ENCODE peak calls at places on chromosomes 16 and 17, in six cellular contexts. T is stomach, P is H1, Y is transverse colon, H is SK-N-SH, K is sigmoid colon. Z is an unnamed sample.
A peak's percentile ranks its signal among the peaks of the same experiment; 100 is the strongest.

GRCh38 chr17:78923660-78924453 is 1.3 kb downstream of the TIMP2 start:
- DNase-seq in T (peak; percentile 92), P (peak; percentile 86), Y (peak; percentile 92), H (peak; percentile 65), K (peak; percentile 82), Z (peak; percentile 79)

GRCh38 chr17:77491921-77492445 is 351.2 kb downstream of the SEC14L1 start:
- DNase-seq in T (no peak), P (no peak), Y (peak; percentile 70), H (no peak), K (peak; percentile 65), Z (peak; percentile 62)

GRCh38 chr17:61179316-61179715 is 220.3 kb upstream of the TBX2 start:
- DNase-seq in T (no peak), P (no peak), Y (no peak), H (no peak), K (no peak), Z (no peak)

GRCh38 chr16:64304376-64304775 is 817.5 kb downstream of the CDH11 start:
- DNase-seq in T (no peak), P (no peak), Y (no peak), H (no peak), K (no peak), Z (no peak)

GRCh38 chr16:979859-980594 is 1.5 kb upstream of the SOX8 start:
- DNase-seq in T (no peak), P (peak; percentile 72), Y (no peak), H (peak; percentile 48), K (no peak), Z (no peak)

GRCh38 chr17:32819035-32819434 is 57.9 kb downstream of the MYO1D start:
- DNase-seq in T (no peak), P (no peak), Y (no peak), H (peak; percentile 32), K (no peak), Z (no peak)

GRCh38 chr17:82888583-82889495 is 49.0 kb upstream of the ZNF750 start:
- DNase-seq in T (peak; percentile 92), P (no peak), Y (no peak), H (peak; percentile 69), K (no peak), Z (no peak)

GRCh38 chr17:56881685-56882295 is 32.1 kb downstream of the TRIM25 start:
- DNase-seq in T (no peak), P (peak; percentile 14), Y (no peak), H (no peak), K (no peak), Z (no peak)

GRCh38 chr17:59706900-59707181 is 389 bp downstream of the PTRH2 start:
- DNase-seq in T (no peak), P (no peak), Y (no peak), H (no peak), K (no peak), Z (no peak)

GRCh38 chr17:61837175-61838051 is 25.9 kb downstream of the BRIP1 start:
- DNase-seq in T (peak; percentile 65), P (no peak), Y (peak; percentile 60), H (peak; percentile 59), K (no peak), Z (no peak)

GRCh38 chr16:67001159-67001486 is 12.7 kb downstream of the CES4A start:
- DNase-seq in T (no peak), P (no peak), Y (no peak), H (no peak), K (no peak), Z (no peak)

GRCh38 chr17:15965510-15965909 is 20.6 kb downstream of the ADORA2B start:
- DNase-seq in T (no peak), P (no peak), Y (no peak), H (no peak), K (peak; percentile 21), Z (peak; percentile 44)

GRCh38 chr16:79932564-79932963 is 332.0 kb upstream of the MAF start:
- DNase-seq in T (no peak), P (no peak), Y (no peak), H (no peak), K (no peak), Z (no peak)

GRCh38 chr17:38761612-38762011 is 9.1 kb downstream of the PSMB3 start:
- DNase-seq in T (no peak), P (peak; percentile 75), Y (no peak), H (peak; percentile 50), K (no peak), Z (no peak)

GRCh38 chr16:85526132-85526731 is 86.9 kb upstream of the GSE1 start:
- DNase-seq in T (no peak), P (no peak), Y (no peak), H (peak; percentile 69), K (no peak), Z (no peak)

GRCh38 chr16:85523602-85524364 is 89.3 kb upstream of the GSE1 start:
- DNase-seq in T (peak; percentile 74), P (no peak), Y (no peak), H (peak; percentile 66), K (peak; percentile 79), Z (no peak)

GRCh38 chr16:85524365-85524629 is 88.8 kb upstream of the GSE1 start:
- DNase-seq in T (no peak), P (no peak), Y (no peak), H (no peak), K (no peak), Z (no peak)

GRCh38 chr16:85525464-85526117 is 87.5 kb upstream of the GSE1 start:
- DNase-seq in T (no peak), P (no peak), Y (no peak), H (no peak), K (no peak), Z (no peak)

GRCh38 chr16:85524630-85525463 is 88.3 kb upstream of the GSE1 start:
- DNase-seq in T (peak; percentile 53), P (no peak), Y (no peak), H (peak; percentile 71), K (peak; percentile 81), Z (no peak)
- TF ChIP-seq POLR2AphosphoS5 in T (no peak), P (no peak), Y (no peak), H (no peak), K (no peak), Z (no peak)

GRCh38 chr16:86193528-86194193 is 294.7 kb downstream of the IRF8 start:
- DNase-seq in T (no peak), P (no peak), Y (no peak), H (no peak), K (no peak), Z (no peak)

GRCh38 chr16:86199182-86199581 is 300.2 kb downstream of the IRF8 start:
- DNase-seq in T (no peak), P (no peak), Y (no peak), H (no peak), K (no peak), Z (no peak)

GRCh38 chr16:86195863-86196630 is 297.1 kb downstream of the IRF8 start:
- DNase-seq in T (no peak), P (no peak), Y (no peak), H (no peak), K (no peak), Z (peak; percentile 12)

GRCh38 chr16:86198201-86199118 is 299.5 kb downstream of the IRF8 start:
- DNase-seq in T (no peak), P (no peak), Y (no peak), H (no peak), K (peak; percentile 83), Z (peak; percentile 56)

DNA sequence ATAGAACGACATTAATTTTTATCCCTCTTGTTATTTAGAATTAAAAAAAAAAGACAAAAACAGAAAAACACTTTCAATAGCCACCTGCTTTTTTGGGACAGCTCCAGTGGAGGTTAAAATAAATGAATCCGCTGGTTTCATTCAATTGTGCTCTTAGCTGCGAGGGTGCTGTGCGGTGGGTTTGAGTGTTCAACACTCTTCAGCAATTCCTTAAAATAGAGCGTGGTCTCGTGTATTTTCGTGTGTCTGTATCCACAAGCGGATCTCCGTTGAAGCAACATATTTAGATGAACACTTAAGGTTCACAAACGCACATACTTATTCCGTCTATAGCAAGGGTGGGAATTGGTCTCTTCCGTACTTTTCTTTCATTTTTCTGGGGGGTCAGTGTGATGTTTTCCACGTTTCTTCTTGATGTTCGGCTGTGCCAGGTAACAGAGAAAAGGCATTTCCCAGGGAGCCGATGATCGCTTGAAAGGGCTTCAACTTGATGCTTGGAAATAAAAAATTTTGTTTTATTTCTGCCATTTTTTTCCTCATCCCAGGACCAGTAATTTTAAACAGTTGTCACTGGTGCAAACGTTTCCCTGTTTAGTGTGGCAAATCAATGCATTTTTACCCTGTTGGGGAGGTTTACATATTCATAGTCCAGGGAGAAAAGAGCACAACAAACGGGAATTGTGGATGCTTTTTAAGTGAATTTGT is 297.9 kb downstream of the IRF8 start:
- DNase-seq in T (no peak), P (no peak), Y (no peak), H (no peak), K (no peak), Z (peak; percentile 24)
- H3K27me3 ChIP-seq in T (peaks cover 20% of the 10 kb centered on the region), P (no peaks in the 10 kb centered on the region), Y (peaks cover 58% of the 10 kb centered on the region), H (peaks cover 98% of the 10 kb centered on the region), K (no peaks in the 10 kb centered on the region), Z (peaks cover 91% of the 10 kb centered on the region)

DNA sequence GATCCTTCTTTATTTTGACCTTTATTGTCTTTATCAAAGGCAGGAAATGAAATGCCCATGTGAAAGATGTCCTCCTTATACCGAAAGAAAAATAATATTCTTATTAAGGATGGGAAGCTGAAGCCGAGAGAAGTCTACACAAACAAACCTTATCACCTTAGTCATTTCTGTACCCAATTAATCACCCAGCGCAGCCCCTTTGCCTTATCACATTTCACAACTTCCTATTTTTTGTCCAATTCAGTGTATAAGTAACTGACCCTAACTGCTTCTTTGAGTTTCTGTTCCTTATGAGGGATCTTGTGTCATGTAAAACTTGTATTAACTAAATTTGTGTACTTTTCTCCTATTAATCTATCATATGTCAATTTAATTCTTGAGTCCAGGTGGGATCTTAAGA is 16.4 kb upstream of the CCL23 start:
- DNase-seq in T (no peak), P (no peak), Y (no peak), H (no peak), K (no peak), Z (no peak)
- TF ChIP-seq EP300 in T (no peak), P (no peak), Y (no peak), H (no peak), K (no peak), Z (no peak)

DNA sequence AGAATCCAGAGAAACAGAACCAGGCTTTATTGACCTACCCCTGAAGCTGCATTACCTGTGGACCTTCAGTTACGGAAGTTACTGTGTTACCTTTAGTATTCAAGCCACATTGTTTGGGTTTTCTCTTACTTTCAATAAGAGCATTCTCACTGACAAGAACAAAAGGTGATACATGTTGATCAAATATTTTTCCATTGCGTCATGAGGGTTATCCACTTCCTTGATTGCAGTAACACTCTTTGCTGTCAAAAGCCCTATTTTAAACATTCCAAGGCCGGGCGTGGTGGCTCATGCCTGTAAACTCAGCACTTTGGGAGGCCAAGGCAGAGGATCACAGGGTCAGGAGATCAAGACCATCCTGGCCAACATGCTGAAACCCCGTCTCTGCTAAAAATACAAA is 28.6 kb upstream of the PAFAH1B1 start:
- DNase-seq in T (peak; percentile 47), P (no peak), Y (peak; percentile 23), H (no peak), K (no peak), Z (no peak)
- TF ChIP-seq POLR2AphosphoS5 in T (no peak), P (no peak), Y (no peak), H (no peak), K (no peak), Z (no peak)

GRCh38 chr16:24188143-24188542 is 68.0 kb upstream of the CACNG3 start:
- DNase-seq in T (no peak), P (no peak), Y (no peak), H (peak; percentile 71), K (no peak), Z (no peak)
- H3K27me3 ChIP-seq in T (no peaks in the 10 kb centered on the region), P (no peaks in the 10 kb centered on the region), Y (no peaks in the 10 kb centered on the region), H (no peaks in the 10 kb centered on the region), K (no peaks in the 10 kb centered on the region), Z (no peaks in the 10 kb centered on the region)

DNA sequence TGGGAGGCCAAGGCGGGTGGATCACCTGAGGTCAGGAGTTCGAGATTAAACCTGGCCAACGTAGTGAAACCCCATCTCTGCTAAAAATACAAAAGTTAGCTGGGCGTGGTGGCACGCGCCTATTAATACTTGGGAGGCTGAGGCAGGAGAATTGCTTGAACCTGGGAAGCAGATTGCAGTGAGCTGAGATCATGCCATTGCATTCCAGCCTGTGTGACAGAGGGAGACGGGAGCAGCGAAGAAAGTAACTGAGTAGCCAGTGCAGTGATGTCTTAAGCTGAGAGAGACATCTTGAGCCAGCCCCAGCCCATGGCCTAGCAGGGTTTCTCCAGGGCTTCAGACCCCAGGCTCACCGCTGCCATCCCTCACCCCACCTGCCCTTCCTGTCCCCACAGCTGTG is 9.8 kb upstream of the SMIM5 start:
- DNase-seq in T (no peak), P (no peak), Y (no peak), H (no peak), K (no peak), Z (no peak)
- TF ChIP-seq EP300 in T (no peak), P (no peak), Y (no peak), H (no peak), K (no peak), Z (no peak)